ENCODE peak calls at places on chromosome 5, in five cellular contexts. P, S, Z, Y and E are unnamed samples. For H3K9me3, the result is how much of the 10 kb centered on the place peaks cover.

GRCh38 chr5:90477073-90477472 is 2.4 kb downstream of the POLR3G start:
- DNase-seq in P (no peak), S (no peak), Z (no peak), Y (no peak), E (no peak)

GRCh38 chr5:34016750-34017149 is 8.9 kb upstream of the AMACR start:
- DNase-seq in P (no peak), S (no peak), Z (no peak), Y (no peak), E (no peak)

GRCh38 chr5:167392252-167392651 is 899.2 kb upstream of the WWC1 start:
- DNase-seq in P (no peak), S (no peak), Z (no peak), Y (no peak), E (no peak)

GRCh38 chr5:5221731-5222130 is 81.6 kb downstream of the ADAMTS16 start:
- DNase-seq in P (no peak), S (no peak), Z (no peak), Y (no peak), E (no peak)

GRCh38 chr5:14257995-14258403 is 114.9 kb downstream of the TRIO start:
- DNase-seq in P (no peak), S (no peak), Z (no peak), Y (no peak), E (no peak)

GRCh38 chr5:170467000-170467707 is 36.7 kb upstream of the KCNIP1 start:
- DNase-seq in P (no peak), S (no peak), Z (no peak), Y (no peak), E (peak)

GRCh38 chr5:92780057-92780456 is 801.0 kb downstream of the NR2F1-AS1 start:
- DNase-seq in P (no peak), S (no peak), Z (no peak), Y (no peak), E (no peak)

GRCh38 chr5:142717582-142718215 is 31.8 kb upstream of the FGF1 start:
- DNase-seq in P (no peak), S (peak), Z (no peak), Y (no peak), E (peak)

DNA sequence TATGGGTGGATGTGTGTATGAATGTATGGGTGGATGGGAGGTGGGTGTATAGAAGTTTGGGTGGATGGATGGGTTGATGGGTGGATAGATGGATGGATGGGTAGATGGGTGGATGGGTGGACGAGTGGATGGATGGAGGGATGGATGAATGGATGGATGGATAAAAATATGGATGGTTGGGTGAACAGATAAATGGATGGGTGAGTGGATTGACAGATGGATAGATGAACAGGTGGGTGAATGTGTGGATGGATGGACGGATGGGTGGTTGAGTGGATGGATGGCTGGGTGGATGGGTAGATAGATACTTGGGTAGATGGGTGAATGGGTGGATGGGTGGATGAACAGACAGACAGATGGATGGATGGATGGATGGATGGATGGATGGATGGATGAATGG is 166.9 kb downstream of the IRX2 start:
- DNase-seq in P (no peak), S (no peak), Z (no peak), Y (no peak), E (no peak)
- H3K9me3 ChIP-seq in P (under half), S (under half), Z (under half), Y (under half), E (under half)

GRCh38 chr5:58481066-58481676 is 10.1 kb upstream of the GAPT start:
- DNase-seq in P (no peak), S (no peak), Z (no peak), Y (no peak), E (no peak)
- H3K9me3 ChIP-seq in P (under half), S (under half), Z (under half), Y (under half), E (under half)

DNA sequence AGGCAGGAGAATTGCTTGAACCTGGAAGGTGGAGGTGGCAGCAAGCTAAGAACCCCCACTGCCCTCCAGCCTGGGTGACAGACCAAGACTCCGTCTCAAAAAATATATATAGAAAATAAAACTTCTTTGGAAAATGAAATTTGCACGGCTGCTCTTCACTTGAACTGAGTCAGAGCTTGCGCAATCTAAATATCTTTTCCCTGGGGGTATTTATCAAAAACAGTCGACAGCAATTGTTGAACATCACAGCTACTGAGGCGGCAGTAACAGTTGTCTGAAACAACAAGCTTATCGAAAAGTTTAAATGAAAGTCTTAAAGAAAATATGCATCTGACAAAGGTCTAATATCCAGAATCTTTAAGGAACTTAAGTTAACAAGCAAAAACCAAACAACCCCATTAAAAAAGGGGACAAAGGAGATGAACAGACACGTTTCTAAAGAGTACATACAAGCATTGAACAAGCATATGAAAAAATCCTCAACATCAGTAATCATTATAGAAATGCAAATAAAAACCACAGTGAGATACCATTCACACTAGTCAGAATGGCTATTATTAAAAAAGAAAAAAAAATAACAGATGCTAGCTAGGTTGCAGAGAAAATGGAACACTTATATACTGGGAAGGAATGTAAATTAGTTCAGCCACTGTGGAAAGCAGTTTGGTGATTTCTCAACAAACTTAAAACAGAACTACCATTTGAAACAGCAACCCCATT is 153.6 kb upstream of the CDH9 start:
- DNase-seq in P (no peak), S (no peak), Z (no peak), Y (no peak), E (no peak)
- H3K9me3 ChIP-seq in P (under half), S (under half), Z (under half), Y (under half), E (under half)

GRCh38 chr5:8961219-8961618 is 584.7 kb downstream of the SEMA5A start:
- DNase-seq in P (no peak), S (no peak), Z (no peak), Y (no peak), E (no peak)

GRCh38 chr5:8961956-8962355 is 583.9 kb downstream of the SEMA5A start:
- DNase-seq in P (no peak), S (no peak), Z (no peak), Y (no peak), E (no peak)

GRCh38 chr5:8956659-8957058 is 589.2 kb downstream of the SEMA5A start:
- DNase-seq in P (no peak), S (no peak), Z (no peak), Y (no peak), E (no peak)

GRCh38 chr5:8954801-8955200 is 591.1 kb downstream of the SEMA5A start:
- DNase-seq in P (no peak), S (no peak), Z (no peak), Y (no peak), E (no peak)

DNA sequence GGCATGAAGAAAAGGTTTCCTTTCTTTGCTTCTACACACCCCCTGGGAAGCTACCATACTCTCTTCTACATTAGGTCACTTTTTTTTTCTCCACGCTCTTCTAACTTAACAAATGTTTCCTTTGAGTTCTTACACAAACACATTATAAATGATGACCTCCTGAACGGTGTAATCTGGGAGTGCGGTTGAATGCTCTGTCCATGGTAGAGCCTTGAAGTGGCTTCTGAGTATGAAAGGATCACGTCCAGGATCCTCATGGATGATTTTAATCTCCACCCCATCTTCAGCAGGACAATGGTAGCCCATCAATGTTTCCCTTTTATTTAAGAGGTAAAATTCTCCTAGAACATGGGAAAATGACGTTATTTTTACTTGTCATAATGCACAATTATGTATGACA is 587.3 kb downstream of the SEMA5A start:
- DNase-seq in P (no peak), S (no peak), Z (no peak), Y (no peak), E (no peak)
- H3K9me3 ChIP-seq in P (under half), S (under half), Z (under half), Y (under half), E (under half)

DNA sequence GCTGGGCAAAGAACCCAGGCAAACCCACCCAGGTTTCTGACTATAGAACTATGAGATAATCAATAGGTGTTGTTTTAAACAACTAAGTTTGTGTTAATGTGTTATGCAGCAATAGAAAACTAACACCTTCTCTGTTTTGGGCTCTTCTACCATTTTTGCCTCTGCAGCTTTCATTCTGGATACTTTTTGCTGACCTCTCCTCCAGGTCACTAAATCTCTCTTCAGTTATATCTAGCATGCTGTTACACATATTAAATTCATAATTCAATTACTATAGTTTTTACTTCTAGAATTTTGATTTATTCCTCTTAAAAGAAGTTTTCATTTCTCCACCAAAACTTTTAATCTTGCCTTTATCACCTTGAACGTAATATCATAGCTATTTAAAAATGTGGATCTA is 17.2 kb downstream of the MAPK9 start:
- DNase-seq in P (no peak), S (no peak), Z (no peak), Y (no peak), E (no peak)
- H3K9me3 ChIP-seq in P (under half), S (under half), Z (under half), Y (half or more), E (half or more)

DNA sequence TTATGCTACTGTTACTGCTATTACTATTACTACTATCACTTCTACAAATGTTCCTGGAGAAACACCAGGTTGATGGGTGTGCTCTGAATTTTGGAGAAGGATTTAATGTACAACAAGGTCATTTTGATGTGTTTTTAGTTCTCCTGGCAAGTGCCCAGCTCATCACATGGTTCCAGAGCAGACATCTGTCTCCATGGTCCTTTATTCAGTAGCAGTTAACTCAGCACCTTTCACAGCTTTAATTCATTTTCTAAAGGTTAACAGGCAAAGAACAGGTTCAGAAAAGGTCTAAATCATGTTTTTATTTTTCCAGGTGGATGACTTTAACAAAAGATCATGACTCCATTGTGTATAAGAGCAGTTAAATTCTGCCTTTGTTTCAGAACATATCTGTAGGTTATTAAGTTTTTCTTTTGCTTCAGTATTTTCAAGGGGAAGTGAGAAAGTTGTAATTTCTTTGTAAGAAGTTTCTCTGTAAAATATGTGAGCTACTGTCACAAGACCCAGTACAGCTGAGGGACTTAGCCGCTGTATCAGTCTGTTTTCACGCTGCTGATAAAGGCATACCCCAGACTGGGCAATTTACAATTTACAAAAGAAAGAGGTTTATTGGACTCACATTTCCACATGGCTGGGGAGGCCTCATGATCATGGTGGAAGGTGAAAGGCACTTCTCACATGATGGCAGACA is 41.9 kb downstream of the MTRR start:
- DNase-seq in P (no peak), S (no peak), Z (no peak), Y (no peak), E (no peak)
- H3K9me3 ChIP-seq in P (under half), S (under half), Z (under half), Y (under half), E (under half)

DNA sequence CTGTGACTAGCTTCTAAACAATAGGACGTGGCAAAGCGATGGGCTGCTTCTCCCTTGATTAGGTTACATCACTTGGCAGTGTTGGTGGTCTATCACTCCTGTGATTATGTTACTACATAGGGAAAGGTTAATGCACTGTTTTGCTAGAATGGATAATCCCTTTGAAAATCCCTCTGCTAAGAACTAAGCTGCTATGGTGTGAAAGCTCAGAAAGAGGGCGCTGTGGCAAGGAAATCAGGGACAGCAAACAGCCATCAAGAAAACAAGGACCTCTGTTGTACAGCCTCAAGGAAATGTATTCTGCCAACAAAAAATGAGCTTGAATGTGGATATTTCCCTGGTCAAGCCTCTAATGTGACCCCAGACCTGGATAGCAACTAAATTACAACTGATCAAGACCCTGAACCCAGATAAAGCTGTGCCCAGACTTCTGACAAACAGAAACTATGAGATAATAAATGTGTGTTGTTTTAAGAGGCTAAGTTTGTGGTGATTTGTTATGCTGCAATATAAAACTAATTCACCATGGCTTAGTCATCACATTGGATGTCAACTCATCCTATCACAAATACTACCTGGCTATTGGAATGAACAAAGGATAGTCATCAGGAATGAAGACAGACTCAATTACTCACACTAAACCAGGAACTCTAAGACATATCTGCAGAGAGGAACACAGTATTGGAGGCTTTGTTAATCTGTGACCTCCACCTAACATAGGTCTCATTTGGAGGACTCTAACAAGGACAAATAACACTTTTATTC is 1215.9 kb downstream of the EFNA5 start:
- DNase-seq in P (no peak), S (no peak), Z (peak), Y (no peak), E (peak)
- H3K9me3 ChIP-seq in P (under half), S (under half), Z (under half), Y (under half), E (under half)

GRCh38 chr5:74624501-74624900 is 16.0 kb downstream of the ENC1 start:
- DNase-seq in P (no peak), S (no peak), Z (no peak), Y (no peak), E (no peak)
- H3K9me3 ChIP-seq in P (under half), S (under half), Z (under half), Y (under half), E (under half)